ENCODE peak calls at places on chromosome 19, in six cellular contexts. One of them, this sample, is unnamed.

GRCh38 chr19:43699506-43700367 is 16.1 kb upstream of the IRGC start:
- DNase-seq in cardiac muscle cell: peak
- DNase-seq in KBM-7: no peak
- DNase-seq in colonic mucosa: peak
- DNase-seq in RKO: no peak
- DNase-seq in NCI-H1048: no peak
- DNase-seq in this sample: peak

GRCh38 chr19:42352893-42353259 is 27.4 kb downstream of the MEGF8 start:
- DNase-seq in NCI-H1048: no peak
- DNase-seq in RKO: no peak
- DNase-seq in cardiac muscle cell: no peak
- DNase-seq in colonic mucosa: no peak
- DNase-seq in KBM-7: no peak
- DNase-seq in this sample: no peak

GRCh38 chr19:3506384-3507340 is 551 bp downstream of the FZR1 start:
- DNase-seq in colonic mucosa: peak
- DNase-seq in cardiac muscle cell: peak
- DNase-seq in RKO: no peak
- DNase-seq in KBM-7: no peak
- DNase-seq in NCI-H1048: no peak
- DNase-seq in this sample: peak

GRCh38 chr19:49887037-49887652 is 9.5 kb downstream of the IL4I1 start:
- DNase-seq in colonic mucosa: no peak
- DNase-seq in KBM-7: no peak
- DNase-seq in RKO: no peak
- DNase-seq in NCI-H1048: no peak
- DNase-seq in cardiac muscle cell: no peak
- DNase-seq in this sample: no peak

GRCh38 chr19:41546386-41546789 is 29.6 kb upstream of the CEACAM21 start:
- DNase-seq in cardiac muscle cell: no peak
- DNase-seq in colonic mucosa: no peak
- DNase-seq in RKO: no peak
- DNase-seq in NCI-H1048: no peak
- DNase-seq in KBM-7: peak
- DNase-seq in this sample: peak

GRCh38 chr19:49150106-49150943 is 4.9 kb downstream of the HRC start:
- DNase-seq in RKO: peak
- DNase-seq in NCI-H1048: peak
- DNase-seq in KBM-7: peak
- DNase-seq in cardiac muscle cell: peak
- DNase-seq in colonic mucosa: peak
- DNase-seq in this sample: peak

GRCh38 chr19:590396-590745 is 690 bp downstream of the HCN2 start:
- DNase-seq in NCI-H1048: no peak
- DNase-seq in KBM-7: no peak
- DNase-seq in RKO: no peak
- DNase-seq in cardiac muscle cell: peak
- DNase-seq in colonic mucosa: no peak
- DNase-seq in this sample: no peak

GRCh38 chr19:391199-391557 is 17.8 kb downstream of the C2CD4C start:
- DNase-seq in KBM-7: no peak
- DNase-seq in RKO: no peak
- DNase-seq in NCI-H1048: no peak
- DNase-seq in cardiac muscle cell: no peak
- DNase-seq in colonic mucosa: no peak
- DNase-seq in this sample: no peak

GRCh38 chr19:33724021-33724722 is 72.5 kb upstream of the KCTD15 start:
- DNase-seq in NCI-H1048: no peak
- DNase-seq in KBM-7: no peak
- DNase-seq in cardiac muscle cell: no peak
- DNase-seq in colonic mucosa: no peak
- DNase-seq in RKO: no peak
- DNase-seq in this sample: no peak

GRCh38 chr19:18073197-18073596 is 13.5 kb downstream of the IL12RB1 start:
- DNase-seq in cardiac muscle cell: no peak
- DNase-seq in RKO: no peak
- DNase-seq in KBM-7: no peak
- DNase-seq in NCI-H1048: no peak
- DNase-seq in colonic mucosa: no peak
- DNase-seq in this sample: no peak

GRCh38 chr19:3851254-3852176 is 17.3 kb downstream of the ZFR2 start:
- DNase-seq in KBM-7: no peak
- DNase-seq in NCI-H1048: no peak
- DNase-seq in cardiac muscle cell: no peak
- DNase-seq in RKO: no peak
- DNase-seq in colonic mucosa: no peak
- DNase-seq in this sample: no peak

GRCh38 chr19:44869728-44870470 is 21.2 kb upstream of the TOMM40 start:
- DNase-seq in KBM-7: no peak
- DNase-seq in NCI-H1048: no peak
- DNase-seq in cardiac muscle cell: no peak
- DNase-seq in colonic mucosa: no peak
- DNase-seq in RKO: no peak
- DNase-seq in this sample: peak

GRCh38 chr19:30662211-30662861 is 290.2 kb downstream of the ZNF536 start:
- DNase-seq in NCI-H1048: no peak
- DNase-seq in RKO: no peak
- DNase-seq in KBM-7: no peak
- DNase-seq in cardiac muscle cell: no peak
- DNase-seq in colonic mucosa: no peak
- DNase-seq in this sample: no peak

GRCh38 chr19:50629801-50630200 is 9.9 kb downstream of the SYT3 start:
- DNase-seq in cardiac muscle cell: no peak
- DNase-seq in NCI-H1048: no peak
- DNase-seq in colonic mucosa: no peak
- DNase-seq in KBM-7: no peak
- DNase-seq in RKO: no peak
- DNase-seq in this sample: no peak

GRCh38 chr19:12833747-12834417 is 497 bp downstream of the RTBDN start:
- DNase-seq in RKO: peak
- DNase-seq in KBM-7: peak
- DNase-seq in cardiac muscle cell: peak
- DNase-seq in colonic mucosa: peak
- DNase-seq in NCI-H1048: no peak
- DNase-seq in this sample: no peak

GRCh38 chr19:10546817-10547216 is 3.1 kb downstream of the ATG4D start:
- DNase-seq in KBM-7: no peak
- DNase-seq in NCI-H1048: no peak
- DNase-seq in RKO: no peak
- DNase-seq in cardiac muscle cell: no peak
- DNase-seq in colonic mucosa: no peak
- DNase-seq in this sample: no peak

GRCh38 chr19:10315335-10316214 is at the start of gene FDX2:
- DNase-seq in NCI-H1048: peak
- DNase-seq in cardiac muscle cell: peak
- DNase-seq in KBM-7: peak
- DNase-seq in RKO: peak
- DNase-seq in colonic mucosa: peak
- DNase-seq in this sample: peak

GRCh38 chr19:18785179-18786124 is 5.7 kb downstream of the COMP start:
- DNase-seq in KBM-7: peak
- DNase-seq in NCI-H1048: peak
- DNase-seq in colonic mucosa: peak
- DNase-seq in RKO: peak
- DNase-seq in cardiac muscle cell: peak
- DNase-seq in this sample: peak

GRCh38 chr19:43675269-43675879 is 5.4 kb upstream of the PLAUR start:
- DNase-seq in cardiac muscle cell: no peak
- DNase-seq in colonic mucosa: peak
- DNase-seq in RKO: peak
- DNase-seq in NCI-H1048: no peak
- DNase-seq in KBM-7: no peak
- DNase-seq in this sample: no peak

GRCh38 chr19:39864118-39864517 is 17.9 kb upstream of the FBL start:
- DNase-seq in NCI-H1048: no peak
- DNase-seq in colonic mucosa: no peak
- DNase-seq in KBM-7: no peak
- DNase-seq in RKO: no peak
- DNase-seq in cardiac muscle cell: no peak
- DNase-seq in this sample: no peak

GRCh38 chr19:46180701-46181385 is 32.8 kb downstream of the IGFL2 start:
- DNase-seq in cardiac muscle cell: no peak
- DNase-seq in NCI-H1048: no peak
- DNase-seq in colonic mucosa: no peak
- DNase-seq in KBM-7: no peak
- DNase-seq in RKO: peak
- DNase-seq in this sample: no peak

GRCh38 chr19:14525729-14526128 is 3.7 kb upstream of the TECR start:
- DNase-seq in KBM-7: no peak
- DNase-seq in cardiac muscle cell: no peak
- DNase-seq in NCI-H1048: no peak
- DNase-seq in RKO: no peak
- DNase-seq in colonic mucosa: no peak
- DNase-seq in this sample: no peak

GRCh38 chr19:8552810-8553209 is 24.4 kb downstream of the MYO1F start:
- DNase-seq in NCI-H1048: no peak
- DNase-seq in KBM-7: no peak
- DNase-seq in colonic mucosa: no peak
- DNase-seq in RKO: peak
- DNase-seq in cardiac muscle cell: no peak
- DNase-seq in this sample: no peak

GRCh38 chr19:40585241-40585640 is 8.6 kb downstream of the SHKBP1 start:
- DNase-seq in RKO: no peak
- DNase-seq in cardiac muscle cell: no peak
- DNase-seq in KBM-7: no peak
- DNase-seq in colonic mucosa: no peak
- DNase-seq in NCI-H1048: no peak
- DNase-seq in this sample: no peak

GRCh38 chr19:16467581-16467980 is 4.2 kb downstream of the EPS15L1 start:
- DNase-seq in NCI-H1048: no peak
- DNase-seq in RKO: no peak
- DNase-seq in cardiac muscle cell: no peak
- DNase-seq in colonic mucosa: no peak
- DNase-seq in KBM-7: no peak
- DNase-seq in this sample: no peak

GRCh38 chr19:18869231-18869575 is 26.8 kb downstream of the CERS1 start:
- DNase-seq in RKO: no peak
- DNase-seq in NCI-H1048: no peak
- DNase-seq in colonic mucosa: no peak
- DNase-seq in KBM-7: no peak
- DNase-seq in cardiac muscle cell: no peak
- DNase-seq in this sample: no peak

GRCh38 chr19:5691930-5692784 is 2.1 kb downstream of the RPL36 start:
- DNase-seq in KBM-7: peak
- DNase-seq in cardiac muscle cell: no peak
- DNase-seq in RKO: peak
- DNase-seq in NCI-H1048: no peak
- DNase-seq in colonic mucosa: no peak
- DNase-seq in this sample: peak

GRCh38 chr19:35639863-35640262 is 1.7 kb upstream of the ETV2 start:
- DNase-seq in RKO: no peak
- DNase-seq in NCI-H1048: no peak
- DNase-seq in colonic mucosa: no peak
- DNase-seq in KBM-7: no peak
- DNase-seq in cardiac muscle cell: no peak
- DNase-seq in this sample: no peak

GRCh38 chr19:13492128-13492527 is 14.2 kb downstream of the CACNA1A start:
- DNase-seq in colonic mucosa: no peak
- DNase-seq in cardiac muscle cell: no peak
- DNase-seq in NCI-H1048: no peak
- DNase-seq in RKO: no peak
- DNase-seq in KBM-7: no peak
- DNase-seq in this sample: no peak

GRCh38 chr19:21210037-21210621 is 68.3 kb downstream of the ZNF431 start:
- DNase-seq in cardiac muscle cell: no peak
- DNase-seq in RKO: no peak
- DNase-seq in colonic mucosa: no peak
- DNase-seq in KBM-7: no peak
- DNase-seq in NCI-H1048: no peak
- DNase-seq in this sample: no peak

GRCh38 chr19:41697198-41697855 is 9.3 kb upstream of the CEACAM7 start:
- DNase-seq in colonic mucosa: peak
- DNase-seq in cardiac muscle cell: no peak
- DNase-seq in RKO: no peak
- DNase-seq in KBM-7: no peak
- DNase-seq in NCI-H1048: no peak
- DNase-seq in this sample: no peak

GRCh38 chr19:54145541-54146158 is 8.1 kb downstream of the CNOT3 start:
- DNase-seq in RKO: no peak
- DNase-seq in KBM-7: no peak
- DNase-seq in colonic mucosa: no peak
- DNase-seq in NCI-H1048: no peak
- DNase-seq in cardiac muscle cell: no peak
- DNase-seq in this sample: no peak

GRCh38 chr19:48633148-48634035 is 3.8 kb downstream of the DBP start:
- DNase-seq in colonic mucosa: peak
- DNase-seq in RKO: no peak
- DNase-seq in KBM-7: no peak
- DNase-seq in cardiac muscle cell: no peak
- DNase-seq in NCI-H1048: no peak
- DNase-seq in this sample: no peak

GRCh38 chr19:2984196-2984490 is 6.8 kb downstream of the TLE6 start:
- DNase-seq in RKO: no peak
- DNase-seq in cardiac muscle cell: no peak
- DNase-seq in KBM-7: no peak
- DNase-seq in colonic mucosa: no peak
- DNase-seq in NCI-H1048: no peak
- DNase-seq in this sample: no peak

GRCh38 chr19:35168261-35168660 is 13.7 kb downstream of the FXYD5 start:
- DNase-seq in RKO: no peak
- DNase-seq in NCI-H1048: no peak
- DNase-seq in KBM-7: no peak
- DNase-seq in colonic mucosa: no peak
- DNase-seq in cardiac muscle cell: no peak
- DNase-seq in this sample: no peak